ENCODE peak calls at places on chromosome 14, in five cellular contexts. M, H, L, Q and D are unnamed samples.

GRCh38 chr14:105053421-105053820 is 11.8 kb downstream of the GPR132 start:
- DNase-seq in L (no peak), H (no peak), Q (no peak), M (no peak), D (no peak)

GRCh38 chr14:70442750-70443149 is 9.2 kb upstream of the ADAM21 start:
- DNase-seq in L (no peak), M (no peak), Q (no peak), H (no peak), D (no peak)

GRCh38 chr14:96279564-96279963 is 23.6 kb downstream of the BDKRB1 start:
- DNase-seq in Q (no peak), L (no peak), M (no peak), H (no peak), D (no peak)

GRCh38 chr14:59294662-59294992 is 106.2 kb downstream of the DAAM1 start:
- DNase-seq in M (no peak), Q (no peak), L (no peak), H (no peak), D (no peak)

GRCh38 chr14:96576359-96576758 is 74.2 kb downstream of the PAPOLA start:
- DNase-seq in M (no peak), Q (no peak), H (no peak), L (no peak), D (no peak)

GRCh38 chr14:105173901-105174894 is 5.6 kb upstream of the JAG2 start:
- DNase-seq in M (no peak), H (no peak), L (no peak), Q (no peak), D (no peak)

GRCh38 chr14:35051796-35052195 is 5.7 kb downstream of the FAM177A1 start:
- DNase-seq in H (no peak), Q (no peak), M (no peak), L (no peak), D (no peak)

GRCh38 chr14:57038689-57039088 is 228.4 kb upstream of the OTX2 start:
- DNase-seq in Q (no peak), M (no peak), H (no peak), L (no peak), D (no peak)

GRCh38 chr14:36585100-36585499 is 2.7 kb upstream of the NKX2-8 start:
- DNase-seq in Q (no peak), L (peak; percentile 3), M (no peak), H (no peak), D (no peak)

GRCh38 chr14:24179961-24180726 is 8.3 kb downstream of the REC8 start:
- DNase-seq in Q (no peak), M (no peak), L (no peak), H (peak; percentile 29), D (no peak)

GRCh38 chr14:26334288-26334687 is 263.5 kb downstream of the NOVA1 start:
- DNase-seq in H (no peak), Q (no peak), M (no peak), L (no peak), D (no peak)

GRCh38 chr14:30223385-30223785 is 295.7 kb upstream of the PRKD1 start:
- DNase-seq in H (peak; percentile 93), L (peak; percentile 18), M (no peak), Q (peak; percentile 29), D (peak; percentile 93)

GRCh38 chr14:64279719-64280668 is 14.2 kb downstream of the ESR2 start:
- DNase-seq in M (no peak), L (no peak), Q (no peak), H (peak; percentile 79), D (peak; percentile 82)

GRCh38 chr14:75840911-75841310 is 140.9 kb downstream of the TGFB3 start:
- DNase-seq in H (no peak), L (no peak), Q (no peak), M (no peak), D (no peak)

GRCh38 chr14:56580317-56580711 is 716 bp downstream of the TMEM260 start:
- DNase-seq in Q (no peak), H (no peak), M (no peak), L (peak; percentile 72), D (no peak)

GRCh38 chr14:51293149-51293925 is 53.3 kb downstream of the TMX1 start:
- DNase-seq in H (no peak), Q (peak; percentile 61), M (no peak), L (no peak), D (no peak)

GRCh38 chr14:105793836-105794235 is 267.5 kb downstream of the TMEM121 start:
- DNase-seq in L (no peak), Q (no peak), M (no peak), H (no peak), D (no peak)

GRCh38 chr14:33229269-33229924 is 290.7 kb downstream of the NPAS3 start:
- DNase-seq in L (peak; percentile 14), M (no peak), Q (no peak), H (no peak), D (no peak)